ENCODE peak calls at places on chromosomes 13 and 19, in seven cellular contexts. V is neural progenitor cell, K is cardiac muscle cell, A is fibroblast of lung, H is IMR-90, M is thoracic aorta, S is A549. G is an unnamed sample.

GRCh38 chr19:3001235-3001800 is 24.0 kb downstream of the TLE6 start:
- DNase-seq in V (no peak), K (no peak), A (no peak), H (no peak), M (no peak), S (no peak), G (no peak)

GRCh38 chr13:33277946-33278345 is 7.6 kb downstream of the STARD13 start:
- DNase-seq in V (no peak), K (peak), A (peak), H (no peak), M (no peak), S (no peak), G (no peak)

GRCh38 chr13:50340566-50341287 is 325.5 kb downstream of the KCNRG start:
- DNase-seq in V (peak), K (no peak), A (peak), H (no peak), M (no peak), S (no peak), G (no peak)

GRCh38 chr19:20840371-20840770 is 64.3 kb downstream of the ZNF66 start:
- DNase-seq in V (no peak), K (no peak), A (no peak), H (no peak), M (no peak), S (no peak), G (no peak)

GRCh38 chr13:71522976-71523517 is 344.0 kb downstream of the DACH1 start:
- DNase-seq in V (no peak), K (no peak), A (no peak), H (no peak), M (no peak), S (no peak), G (no peak)

GRCh38 chr13:41639955-41640780 is 182.8 kb downstream of the RGCC start:
- DNase-seq in V (no peak), K (peak), A (peak), H (no peak), M (no peak), S (no peak), G (peak)

GRCh38 chr13:76723551-76724232 is 162.5 kb downstream of the KCTD12 start:
- DNase-seq in V (peak), K (peak), A (peak), H (peak), M (no peak), S (no peak), G (peak)

GRCh38 chr13:60755380-60756163 is 358.6 kb downstream of the TDRD3 start:
- DNase-seq in V (peak), K (no peak), A (no peak), H (no peak), M (no peak), S (no peak), G (no peak)

GRCh38 chr13:66577358-66577757 is 652.8 kb downstream of the PCDH9 start:
- DNase-seq in V (no peak), K (no peak), A (no peak), H (no peak), M (no peak), S (no peak), G (no peak)

GRCh38 chr13:39530996-39531395 is 72.0 kb downstream of the LHFPL6 start:
- DNase-seq in V (no peak), K (peak), A (peak), H (peak), M (no peak), S (no peak), G (no peak)

GRCh38 chr13:63512095-63512494 is 2096.4 kb upstream of the PCDH20 start:
- DNase-seq in V (no peak), K (no peak), A (no peak), H (no peak), M (no peak), S (no peak), G (no peak)

GRCh38 chr19:3413796-3414327 is 47.5 kb downstream of the NFIC start:
- DNase-seq in V (no peak), K (no peak), A (no peak), H (no peak), M (no peak), S (no peak), G (no peak)

GRCh38 chr13:44160549-44161278 is 212.9 kb upstream of the SERP2 start:
- DNase-seq in V (no peak), K (no peak), A (peak), H (peak), M (no peak), S (no peak), G (no peak)

GRCh38 chr19:39046037-39046821 is 13.9 kb upstream of the FBXO27 start:
- DNase-seq in V (no peak), K (peak), A (no peak), H (no peak), M (no peak), S (no peak), G (no peak)

GRCh38 chr13:101875717-101876393 is 423.4 kb downstream of the ITGBL1 start:
- DNase-seq in V (no peak), K (peak), A (peak), H (peak), M (no peak), S (no peak), G (peak)

DNA sequence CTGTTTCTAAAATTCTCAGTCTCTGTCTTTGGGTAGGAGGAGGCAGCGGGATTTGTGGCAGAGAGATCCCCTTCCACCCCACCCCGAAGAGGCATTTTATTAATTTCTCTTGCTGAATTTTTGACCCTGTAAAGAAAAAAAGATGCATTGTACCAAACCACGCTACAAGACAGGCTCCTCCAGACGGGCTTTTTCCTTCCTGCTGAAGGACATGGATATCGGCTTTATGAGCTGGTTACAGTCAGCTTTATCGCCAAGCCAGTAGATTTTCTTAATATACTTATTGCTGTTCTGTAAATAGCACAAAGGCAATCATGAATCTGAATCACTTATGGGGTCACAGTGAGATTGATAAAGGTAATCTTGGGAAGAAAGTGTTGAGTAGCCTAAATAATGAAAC is 24.5 kb downstream of the MBNL2 start:
- DNase-seq in V (no peak), K (no peak), A (no peak), H (no peak), M (no peak), S (no peak), G (no peak)
- H3K4me3 ChIP-seq in V (no peak), K (no peak), A (peak), H (peak), M (peak), S (no peak), G (no peak)

GRCh38 chr19:30222993-30223865 is 149.0 kb upstream of the ZNF536 start:
- DNase-seq in V (peak), K (no peak), A (no peak), H (no peak), M (no peak), S (no peak), G (no peak)
- TF ChIP-seq CTCF in V (no peak), K (no peak), A (no peak), H (no peak), M (no peak), S (no peak), G (no peak)

GRCh38 chr19:16412596-16413355 is 59.0 kb downstream of the EPS15L1 start:
- DNase-seq in V (no peak), K (no peak), A (no peak), H (no peak), M (no peak), S (no peak), G (no peak)
- H3K4me3 ChIP-seq in V (no peak), K (no peak), A (no peak), H (no peak), M (no peak), S (no peak), G (no peak)

GRCh38 chr19:33231511-33231910 is 5.9 kb upstream of the SLC7A10 start:
- DNase-seq in V (no peak), K (peak), A (peak), H (peak), M (no peak), S (no peak), G (peak)
- TF ChIP-seq CTCF in V (no peak), K (no peak), A (no peak), H (no peak), M (no peak), S (no peak), G (no peak)

GRCh38 chr19:42422576-42423461 is 4.4 kb downstream of the LIPE start:
- DNase-seq in V (no peak), K (no peak), A (no peak), H (no peak), M (no peak), S (no peak), G (no peak)

GRCh38 chr19:42422092-42422575 is 5.1 kb downstream of the LIPE start:
- DNase-seq in V (no peak), K (no peak), A (no peak), H (no peak), M (no peak), S (no peak), G (no peak)

GRCh38 chr19:42423462-42424344 is 3.5 kb downstream of the LIPE start:
- DNase-seq in V (peak), K (peak), A (peak), H (peak), M (peak), S (peak), G (peak)

GRCh38 chr19:42424712-42425131 is 2.5 kb downstream of the LIPE start:
- DNase-seq in V (peak), K (no peak), A (no peak), H (no peak), M (no peak), S (no peak), G (no peak)

DNA sequence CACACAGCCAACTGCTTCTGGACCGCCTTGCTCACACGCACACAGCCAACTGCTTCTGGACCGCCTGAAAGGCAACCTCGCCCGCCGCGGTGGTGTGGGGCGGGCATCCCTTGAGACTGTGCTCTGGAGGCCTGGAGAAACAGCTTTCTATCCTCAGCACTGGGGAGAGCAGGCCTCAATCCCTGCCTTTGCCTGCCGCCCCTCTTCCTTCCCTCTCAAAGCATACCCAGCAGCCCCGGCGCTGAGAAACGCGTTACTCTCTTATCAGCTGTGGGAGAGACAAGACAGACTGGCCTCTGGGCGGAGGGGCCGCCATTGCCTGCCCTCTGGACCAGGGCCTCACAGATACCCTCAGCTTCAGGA is 2.9 kb downstream of the LIPE start:
- DNase-seq in V (no peak), K (peak), A (no peak), H (no peak), M (no peak), S (no peak), G (no peak)
- H3K4me3 ChIP-seq in V (no peak), K (no peak), A (no peak), H (peak), M (peak), S (no peak), G (peak)

DNA sequence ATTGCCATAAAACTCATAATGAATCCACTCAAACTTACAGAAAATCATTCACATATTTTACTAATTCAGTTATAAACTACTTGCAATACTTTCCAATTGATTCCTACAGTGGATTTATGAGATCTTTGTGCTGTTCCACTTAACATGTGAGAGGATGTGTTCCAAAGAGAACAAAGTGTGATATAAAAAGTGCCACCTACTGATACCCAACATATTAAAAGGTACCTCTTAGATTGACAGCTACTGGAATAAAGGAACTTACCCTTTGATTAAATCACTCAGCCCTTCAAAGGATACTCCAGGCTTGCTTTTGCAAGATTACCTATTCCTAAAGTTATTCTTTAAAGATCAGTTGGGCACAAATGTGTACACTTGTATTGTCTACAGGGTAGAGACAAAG is 65.9 kb downstream of the DCT start:
- DNase-seq in V (no peak), K (no peak), A (no peak), H (no peak), M (no peak), S (no peak), G (no peak)
- TF ChIP-seq CTCF in V (no peak), K (no peak), A (no peak), H (no peak), M (no peak), S (no peak), G (no peak)

GRCh38 chr13:42905542-42905941 is 86.5 kb downstream of the EPSTI1 start:
- DNase-seq in V (no peak), K (no peak), A (no peak), H (no peak), M (no peak), S (no peak), G (no peak)
- H3K4me3 ChIP-seq in V (no peak), K (no peak), A (no peak), H (no peak), M (no peak), S (no peak), G (no peak)

DNA sequence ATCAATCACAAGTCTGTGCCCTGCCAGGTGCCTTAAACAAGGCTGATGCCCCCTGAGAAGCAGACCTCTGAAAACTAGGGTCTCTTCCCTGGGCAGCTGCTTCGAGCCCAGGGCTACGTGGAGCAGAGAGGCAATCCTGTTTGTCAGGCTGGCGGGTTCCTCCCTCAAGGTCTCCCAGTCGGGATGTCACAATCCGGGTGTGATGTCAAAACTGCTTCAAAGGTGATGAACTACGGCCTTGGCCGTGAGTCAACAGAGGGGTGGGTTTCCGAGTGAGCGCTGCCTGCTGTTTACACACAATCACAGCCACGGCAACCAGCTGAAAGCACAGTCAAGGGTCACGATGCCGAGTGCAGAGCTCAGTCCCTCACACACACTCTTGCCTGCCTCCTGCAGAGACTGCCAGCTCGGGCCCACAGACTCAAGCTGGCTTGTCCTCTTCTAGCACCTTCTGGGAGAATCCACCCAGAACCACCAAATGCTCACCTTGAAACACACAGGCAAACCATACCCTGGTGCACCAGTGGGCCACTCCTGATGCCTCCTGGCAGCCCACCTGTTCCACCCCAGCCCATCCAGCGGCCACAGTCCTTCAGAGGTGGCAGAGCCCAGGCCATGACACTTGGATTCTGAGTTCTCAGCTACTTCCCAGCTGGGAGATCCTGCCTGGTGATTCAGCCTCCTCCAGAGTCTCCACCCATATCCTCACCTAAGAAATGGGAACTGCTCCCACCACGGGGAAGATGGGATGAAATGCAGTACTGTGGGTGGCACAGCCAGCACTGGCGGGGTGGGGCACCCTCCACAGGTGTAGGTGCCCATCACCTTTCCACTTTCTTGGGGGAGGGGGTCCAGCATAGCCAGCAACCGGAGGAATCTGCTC is 6.8 kb downstream of the ELL start:
- DNase-seq in V (no peak), K (peak), A (peak), H (peak), M (no peak), S (no peak), G (no peak)
- TF ChIP-seq CTCF in V (no peak), K (no peak), A (no peak), H (no peak), M (no peak), S (no peak), G (no peak)

G was measured in AG09309.